ENCODE peak calls at places on chromosome 13, in five cellular contexts. One of them, this sample, is unnamed.

GRCh38 chr13:34808649-34809048 is 133.4 kb upstream of the NBEA start:
- DNase-seq in heart left ventricle: no peak
- DNase-seq in NCI-H345: no peak
- DNase-seq in GM23248: no peak
- DNase-seq in COR-L47: no peak
- DNase-seq in this sample: no peak

GRCh38 chr13:102033719-102034446 is 368.0 kb downstream of the FGF14 start:
- DNase-seq in heart left ventricle: no peak
- DNase-seq in COR-L47: no peak
- DNase-seq in NCI-H345: peak; percentile 99
- DNase-seq in GM23248: no peak
- DNase-seq in this sample: no peak

GRCh38 chr13:24502567-24503375 is 9.8 kb downstream of the PARP4 start:
- DNase-seq in GM23248: peak; percentile 83
- DNase-seq in NCI-H345: peak; percentile 7
- DNase-seq in heart left ventricle: no peak
- DNase-seq in COR-L47: no peak
- DNase-seq in this sample: peak; percentile 70

GRCh38 chr13:39107484-39108040 is 69.3 kb downstream of the NHLRC3 start:
- DNase-seq in heart left ventricle: no peak
- DNase-seq in GM23248: no peak
- DNase-seq in NCI-H345: peak; percentile 28
- DNase-seq in COR-L47: peak; percentile 54
- DNase-seq in this sample: no peak

GRCh38 chr13:21203132-21203531 is 26.7 kb downstream of the MRPL57 start:
- DNase-seq in COR-L47: no peak
- DNase-seq in heart left ventricle: no peak
- DNase-seq in NCI-H345: no peak
- DNase-seq in GM23248: no peak
- DNase-seq in this sample: no peak

GRCh38 chr13:21717817-21718216 is 46.9 kb downstream of the FGF9 start:
- DNase-seq in heart left ventricle: no peak
- DNase-seq in GM23248: no peak
- DNase-seq in NCI-H345: no peak
- DNase-seq in COR-L47: no peak
- DNase-seq in this sample: no peak

GRCh38 chr13:73210218-73210883 is 151.5 kb downstream of the KLF5 start:
- DNase-seq in GM23248: peak; percentile 15
- DNase-seq in heart left ventricle: no peak
- DNase-seq in NCI-H345: no peak
- DNase-seq in COR-L47: no peak
- DNase-seq in this sample: peak; percentile 16

GRCh38 chr13:20160346-20161274 is at the start of gene GJA3:
- DNase-seq in heart left ventricle: peak; percentile 71
- DNase-seq in NCI-H345: peak; percentile 6
- DNase-seq in GM23248: peak; percentile 79
- DNase-seq in COR-L47: no peak
- DNase-seq in this sample: no peak

GRCh38 chr13:40765602-40766001 is 5.4 kb downstream of the MRPS31 start:
- DNase-seq in heart left ventricle: no peak
- DNase-seq in NCI-H345: no peak
- DNase-seq in COR-L47: no peak
- DNase-seq in GM23248: no peak
- DNase-seq in this sample: no peak

GRCh38 chr13:44713793-44714469 is 137.8 kb upstream of the TSC22D1 start:
- DNase-seq in NCI-H345: no peak
- DNase-seq in heart left ventricle: no peak
- DNase-seq in COR-L47: no peak
- DNase-seq in GM23248: peak; percentile 95
- DNase-seq in this sample: no peak

This sample was measured in mucosa of gallbladder.